ENCODE peak calls at places on chromosome 1, in ten cellular contexts. I, G, Z, P, C, J, O, S, V and R are unnamed samples.

GRCh38 chr1:161131721-161132409 is 602 bp downstream of the DEDD start:
- DNase-seq in S (no peak), I (no peak), Z (peak), V (peak), O (no peak), G (no peak), P (no peak), C (peak), J (peak), R (no peak)

GRCh38 chr1:243730499-243731150 is 119.4 kb downstream of the AKT3 start:
- DNase-seq in S (no peak), I (no peak), G (peak), J (no peak), C (no peak), Z (peak), P (no peak), V (peak), O (no peak), R (peak)

GRCh38 chr1:59396387-59396786 is 99.5 kb downstream of the FGGY start:
- DNase-seq in J (no peak), V (no peak), S (no peak), P (no peak), G (no peak), I (no peak), Z (no peak), O (no peak), C (no peak), R (no peak)

GRCh38 chr1:244862354-244862698 is 2.0 kb downstream of the HNRNPU start:
- DNase-seq in O (no peak), I (no peak), S (no peak), J (peak), Z (no peak), C (peak), V (no peak), G (no peak), P (no peak), R (peak)

GRCh38 chr1:71490432-71490831 is 409.6 kb upstream of the ZRANB2 start:
- DNase-seq in Z (peak), J (peak), P (no peak), G (no peak), C (no peak), O (no peak), S (peak), V (no peak), I (peak), R (peak)

GRCh38 chr1:168991667-168992475 is 114.6 kb upstream of the ATP1B1 start:
- DNase-seq in P (no peak), G (no peak), O (no peak), I (peak), C (no peak), V (no peak), J (no peak), Z (peak), S (no peak), R (peak)

GRCh38 chr1:151653397-151653796 is 41.5 kb downstream of the SNX27 start:
- DNase-seq in O (no peak), S (peak), I (no peak), P (no peak), C (no peak), G (no peak), Z (no peak), J (peak), V (no peak), R (peak)

GRCh38 chr1:234996245-234996757 is 132.3 kb downstream of the TOMM20 start:
- DNase-seq in S (no peak), V (no peak), J (peak), C (no peak), P (no peak), O (no peak), G (no peak), I (no peak), Z (no peak), R (no peak)

GRCh38 chr1:67618285-67619018 is 66.5 kb upstream of the GADD45A start:
- DNase-seq in I (peak), J (peak), Z (peak), G (peak), C (no peak), O (no peak), S (peak), V (peak), P (no peak), R (peak)

GRCh38 chr1:235933017-235933416 is 66.3 kb upstream of the LYST start:
- DNase-seq in C (no peak), I (no peak), O (no peak), P (no peak), S (no peak), J (no peak), G (no peak), Z (no peak), V (no peak), R (peak)

GRCh38 chr1:203448521-203449061 is 27.0 kb upstream of the PRELP start:
- DNase-seq in G (no peak), C (no peak), I (no peak), S (no peak), P (no peak), V (no peak), O (no peak), Z (no peak), J (no peak), R (no peak)